ENCODE peak calls at places on chromosomes 4 and X, in four cellular contexts. L is astrocyte of the cerebellum; F is stimulated activated CD8-positive, alpha-beta memory T cell treated with anti-CD3 and anti-CD28 coated beads, Interleukin-7, amount 100 ng/mL, for 24 hours; G is psoas muscle. Y is an unnamed sample.

GRCh38 chr4:40516651-40517050 is 113.0 kb downstream of the RBM47 start:
- DNase-seq in L (no peak), F (no peak), G (no peak), Y (no peak)

GRCh38 chr4:168693750-168694470 is 197.1 kb downstream of the PALLD start:
- DNase-seq in L (no peak), F (no peak), G (no peak), Y (no peak)

GRCh38 chr4:147157860-147158701 is 212.4 kb upstream of the TTC29 start:
- DNase-seq in L (peak), F (no peak), G (peak), Y (no peak)

GRCh38 chr4:165715989-165716388 is 157.0 kb upstream of the TLL1 start:
- DNase-seq in L (no peak), F (no peak), G (no peak), Y (no peak)

GRCh38 chr4:34108456-34108855 is 2135.9 kb downstream of the ARAP2 start:
- DNase-seq in L (peak), F (no peak), G (no peak), Y (no peak)

GRCh38 chr4:83558693-83559092 is 22.8 kb downstream of the GPAT3 start:
- DNase-seq in L (no peak), F (no peak), G (no peak), Y (no peak)

GRCh38 chr4:8258813-8259212 is 10.7 kb upstream of the HTRA3 start:
- DNase-seq in L (no peak), F (no peak), G (no peak), Y (no peak)

GRCh38 chrX:34810364-34810763 is 132.2 kb upstream of the FAM47B start:
- DNase-seq in L (peak), F (no peak), G (no peak), Y (no peak)

GRCh38 chrX:53056292-53056691 is 7.7 kb downstream of the GPR173 start:
- DNase-seq in L (no peak), F (no peak), G (no peak), Y (no peak)

GRCh38 chr4:184476660-184477059 is 2.3 kb upstream of the IRF2 start:
- DNase-seq in L (no peak), F (no peak), G (no peak), Y (no peak)

GRCh38 chr4:110615366-110616161 is 7.3 kb downstream of the PITX2 start:
- DNase-seq in L (no peak), F (no peak), G (no peak), Y (no peak)

GRCh38 chr4:60729194-60729593 is 470.9 kb upstream of the ADGRL3 start:
- DNase-seq in L (no peak), F (no peak), G (no peak), Y (no peak)

GRCh38 chr4:71130827-71131603 is 137.6 kb downstream of the DCK start:
- DNase-seq in L (no peak), F (no peak), G (no peak), Y (no peak)

GRCh38 chrX:40373025-40373424 is 207.7 kb upstream of the ATP6AP2 start:
- DNase-seq in L (no peak), F (no peak), G (no peak), Y (no peak)

GRCh38 chrX:46796574-46797191 is 37.8 kb upstream of the SLC9A7 start:
- DNase-seq in L (peak), F (peak), G (peak), Y (peak)

GRCh38 chrX:38426785-38427184 is 74.4 kb downstream of the OTC start:
- DNase-seq in L (no peak), F (no peak), G (no peak), Y (no peak)

GRCh38 chr4:56907009-56907408 is 691 bp upstream of the REST start:
- DNase-seq in L (no peak), F (no peak), G (no peak), Y (no peak)

GRCh38 chr4:3067473-3068001 is 6.8 kb downstream of the HTT-AS start:
- DNase-seq in L (no peak), F (no peak), G (no peak), Y (no peak)

GRCh38 chrX:70452143-70452733 is 7.6 kb downstream of the DLG3 start:
- DNase-seq in L (no peak), F (peak), G (peak), Y (peak)

GRCh38 chr4:46032061-46032460 is 91.8 kb downstream of the GABRG1 start:
- DNase-seq in L (no peak), F (no peak), G (no peak), Y (no peak)

GRCh38 chr4:47122592-47123291 is 91.4 kb downstream of the GABRB1 start:
- DNase-seq in L (peak), F (peak), G (no peak), Y (peak)

GRCh38 chrX:31186693-31187338 is 115.0 kb upstream of the FTHL17 start:
- DNase-seq in L (no peak), F (no peak), G (no peak), Y (no peak)

GRCh38 chr4:176587920-176588319 is 204.8 kb downstream of the VEGFC start:
- DNase-seq in L (no peak), F (no peak), G (no peak), Y (no peak)

GRCh38 chr4:4394644-4395043 is 7.7 kb downstream of the NSG1 start:
- DNase-seq in L (no peak), F (no peak), G (no peak), Y (no peak)

GRCh38 chr4:121728066-121728465 is 31.3 kb upstream of the ANXA5 start:
- DNase-seq in L (no peak), F (no peak), G (peak), Y (no peak)

GRCh38 chrX:140038842-140039241 is 73.5 kb upstream of the CXorf66 start:
- DNase-seq in L (no peak), F (no peak), G (no peak), Y (no peak)

GRCh38 chrX:26442340-26442739 is 226.4 kb downstream of the MAGEB5 start:
- DNase-seq in L (no peak), F (no peak), G (no peak), Y (no peak)

GRCh38 chr4:7761720-7762119 is 177.9 kb downstream of the AFAP1 start:
- DNase-seq in L (peak), F (peak), G (peak), Y (peak)

GRCh38 chr4:74311696-74312313 is 3.5 kb downstream of the EPGN start:
- DNase-seq in L (peak), F (no peak), G (no peak), Y (no peak)

GRCh38 chr4:22901631-22902030 is 208.9 kb downstream of the GBA3 start:
- DNase-seq in L (no peak), F (no peak), G (no peak), Y (no peak)

GRCh38 chr4:141075553-141075952 is 57.7 kb downstream of the RNF150 start:
- DNase-seq in L (no peak), F (no peak), G (no peak), Y (no peak)

GRCh38 chr4:21470531-21470930 is 478.0 kb downstream of the KCNIP4 start:
- DNase-seq in L (peak), F (no peak), G (no peak), Y (no peak)

GRCh38 chr4:3709846-3710441 is 56.2 kb upstream of the ADRA2C start:
- DNase-seq in L (no peak), F (no peak), G (no peak), Y (no peak)

GRCh38 chrX:68669872-68670271 is 22.4 kb downstream of the STARD8 start:
- DNase-seq in L (no peak), F (no peak), G (no peak), Y (no peak)

GRCh38 chr4:82705881-82706280 is 92.7 kb downstream of the SCD5 start:
- DNase-seq in L (peak), F (no peak), G (no peak), Y (no peak)